ENCODE peak calls at places on chromosome 11, in seven cellular contexts. V is activated naive CD4-positive, alpha-beta T cell treated with anti-CD3 and anti-CD28 coated beads, Interleukin-2, amount 10 ng/mL, durations not matched to agents 7 days and 5 days; X is T-helper 2 cell; L is activated T-cell treated with anti-CD3 and anti-CD28 coated beads, Interleukin-2, amount 50 U/mL, for 1 hour; N is stimulated activated CD8-positive, alpha-beta memory T cell treated with anti-CD3 and anti-CD28 coated beads, Interleukin-15, amount 100 ng/mL, for 4 hours; C is MCF 10A; J is fibroblast of mammary gland. H is an unnamed sample.
A peak's percentile ranks its signal among the peaks of the same experiment; 100 is the strongest.

GRCh38 chr11:75143420-75143731 is 7.5 kb upstream of the SLCO2B1 start:
- DNase-seq in V (no peak), X (no peak), L (no peak), N (no peak), C (no peak), J (no peak), H (no peak)

GRCh38 chr11:60631939-60632338 is 67.5 kb upstream of the MS4A8 start:
- DNase-seq in V (no peak), X (no peak), L (no peak), N (no peak), C (no peak), J (no peak), H (no peak)

GRCh38 chr11:76233936-76234703 is 27.8 kb upstream of the WNT11 start:
- DNase-seq in V (peak; percentile 50), X (no peak), L (peak; percentile 30), N (no peak), C (peak; percentile 68), J (peak; percentile 64), H (no peak)

GRCh38 chr11:33638608-33639007 is 62.0 kb downstream of the C11orf91 start:
- DNase-seq in V (no peak), X (no peak), L (no peak), N (no peak), C (no peak), J (no peak), H (no peak)

GRCh38 chr11:29119691-29120328 is 897.0 kb downstream of the KCNA4 start:
- DNase-seq in V (no peak), X (no peak), L (no peak), N (no peak), C (peak; percentile 85), J (peak; percentile 71), H (peak; percentile 84)

GRCh38 chr11:47415949-47416472 is 7.6 kb downstream of the SLC39A13 start:
- DNase-seq in V (no peak), X (no peak), L (no peak), N (no peak), C (peak; percentile 92), J (peak; percentile 95), H (peak; percentile 94)

GRCh38 chr11:104337273-104337672 is 173.3 kb upstream of the PDGFD start:
- DNase-seq in V (no peak), X (no peak), L (no peak), N (no peak), C (no peak), J (peak; percentile 11), H (no peak)

GRCh38 chr11:63227521-63228107 is 15.8 kb downstream of the SLC22A25 start:
- DNase-seq in V (no peak), X (no peak), L (no peak), N (no peak), C (no peak), J (no peak), H (no peak)

GRCh38 chr11:70353900-70354568 is 44.3 kb upstream of the CTTN start:
- DNase-seq in V (no peak), X (no peak), L (no peak), N (no peak), C (no peak), J (no peak), H (no peak)

GRCh38 chr11:3865388-3866193 is 10.1 kb downstream of the STIM1 start:
- DNase-seq in V (peak; percentile 22), X (no peak), L (no peak), N (no peak), C (peak; percentile 36), J (peak; percentile 55), H (peak; percentile 77)

GRCh38 chr11:34508514-34508913 is 5.1 kb downstream of the ELF5 start:
- DNase-seq in V (no peak), X (no peak), L (no peak), N (no peak), C (no peak), J (no peak), H (no peak)

GRCh38 chr11:111322534-111322933 is 24.2 kb downstream of the POU2AF3 start:
- DNase-seq in V (no peak), X (no peak), L (no peak), N (no peak), C (no peak), J (no peak), H (no peak)

GRCh38 chr11:86740628-86741488 is 59.5 kb upstream of the PRSS23 start:
- DNase-seq in V (no peak), X (no peak), L (no peak), N (no peak), C (peak; percentile 94), J (peak; percentile 97), H (peak; percentile 97)

GRCh38 chr11:119352857-119353260 is 6.4 kb upstream of the MFRP start:
- DNase-seq in V (no peak), X (no peak), L (no peak), N (no peak), C (peak; percentile 63), J (no peak), H (no peak)

GRCh38 chr11:65112226-65112550 is 516 bp downstream of the TM7SF2 start:
- DNase-seq in V (no peak), X (no peak), L (no peak), N (no peak), C (no peak), J (no peak), H (no peak)

GRCh38 chr11:131504199-131504949 is 134.0 kb downstream of the NTM start:
- DNase-seq in V (no peak), X (no peak), L (no peak), N (no peak), C (no peak), J (no peak), H (no peak)

GRCh38 chr11:77121876-77122575 is 6.0 kb upstream of the MYO7A start:
- DNase-seq in V (no peak), X (no peak), L (no peak), N (no peak), C (no peak), J (no peak), H (no peak)

GRCh38 chr11:30326114-30326783 is 3.3 kb downstream of the ARL14EP start:
- DNase-seq in V (no peak), X (no peak), L (no peak), N (no peak), C (no peak), J (peak; percentile 60), H (no peak)

GRCh38 chr11:61384271-61385242 is 7.8 kb upstream of the TMEM216 start:
- DNase-seq in V (no peak), X (no peak), L (no peak), N (no peak), C (peak; percentile 61), J (peak; percentile 62), H (no peak)

GRCh38 chr11:117796456-117797428 is at the start of gene DSCAML1:
- DNase-seq in V (peak; percentile 44), X (no peak), L (peak; percentile 54), N (no peak), C (no peak), J (no peak), H (no peak)

GRCh38 chr11:8296203-8296602 is 32.5 kb upstream of the LMO1 start:
- DNase-seq in V (no peak), X (no peak), L (no peak), N (no peak), C (no peak), J (no peak), H (no peak)

GRCh38 chr11:117902001-117902855 is 25.8 kb upstream of the FXYD6 start:
- DNase-seq in V (no peak), X (no peak), L (no peak), N (no peak), C (no peak), J (no peak), H (no peak)

GRCh38 chr11:129383060-129383459 is 7.4 kb downstream of the BARX2 start:
- DNase-seq in V (no peak), X (no peak), L (no peak), N (no peak), C (no peak), J (no peak), H (no peak)

GRCh38 chr11:123174196-123175183 is 20.6 kb downstream of the CLMP start:
- DNase-seq in V (no peak), X (no peak), L (no peak), N (no peak), C (peak; percentile 97), J (peak; percentile 99), H (peak; percentile 92)

GRCh38 chr11:28756977-28757376 is 648.8 kb downstream of the METTL15 start:
- DNase-seq in V (no peak), X (no peak), L (no peak), N (no peak), C (peak; percentile 54), J (peak; percentile 23), H (peak; percentile 97)

GRCh38 chr11:67356867-67357561 is 3.7 kb upstream of the POLD4 start:
- DNase-seq in V (peak; percentile 80), X (peak; percentile 55), L (peak; percentile 71), N (no peak), C (peak; percentile 86), J (peak; percentile 79), H (peak; percentile 67)

GRCh38 chr11:64868904-64869570 is 9.4 kb downstream of the EHD1 start:
- DNase-seq in V (no peak), X (no peak), L (peak; percentile 60), N (no peak), C (peak; percentile 87), J (peak; percentile 93), H (peak; percentile 100)

GRCh38 chr11:43738600-43739409 is 58.3 kb downstream of the HSD17B12 start:
- DNase-seq in V (no peak), X (no peak), L (no peak), N (no peak), C (peak; percentile 56), J (peak; percentile 82), H (peak; percentile 65)

GRCh38 chr11:20873054-20873453 is 203.7 kb downstream of the NELL1 start:
- DNase-seq in V (no peak), X (no peak), L (no peak), N (no peak), C (peak; percentile 0), J (no peak), H (no peak)

GRCh38 chr11:60251485-60252207 is 8.7 kb upstream of the MS4A4E start:
- DNase-seq in V (no peak), X (no peak), L (no peak), N (no peak), C (peak; percentile 18), J (no peak), H (no peak)

GRCh38 chr11:71459767-71460320 is 6.8 kb downstream of the NADSYN1 start:
- DNase-seq in V (no peak), X (no peak), L (no peak), N (no peak), C (no peak), J (no peak), H (no peak)

GRCh38 chr11:35376613-35377012 is 42.7 kb downstream of the SLC1A2 start:
- DNase-seq in V (no peak), X (no peak), L (no peak), N (no peak), C (no peak), J (peak; percentile 89), H (no peak)

GRCh38 chr11:75560644-75561043 is 1.4 kb upstream of the SERPINH1 start:
- DNase-seq in V (no peak), X (no peak), L (no peak), N (no peak), C (no peak), J (peak; percentile 65), H (no peak)

GRCh38 chr11:44990665-44991064 is 40.0 kb upstream of the TP53I11 start:
- DNase-seq in V (no peak), X (no peak), L (no peak), N (no peak), C (no peak), J (no peak), H (no peak)

GRCh38 chr11:126393143-126393542 is 37.7 kb downstream of the ST3GAL4 start:
- DNase-seq in V (no peak), X (no peak), L (no peak), N (no peak), C (no peak), J (no peak), H (no peak)

H was measured in NCI-H226.